ENCODE peak calls at places on chromosomes 13 and 19, in ten cellular contexts. Q is H9; S is activated CD4-positive, CD25-positive, alpha-beta regulatory T cell; X is GM23248; U is putamen; A is fibroblast of lung; F is EH; J is activated naive CD8-positive, alpha-beta T cell treated with anti-CD3 and anti-CD28 coated beads for 36 hours; I is GF-D8; R is stimulated activated CD4-positive, alpha-beta T cell treated with anti-CD3 and anti-CD28 coated beads, Interleukin-15, amount 100 ng/mL, for 24 hours. M is an unnamed sample.

GRCh38 chr13:113770441-113770840 is 11.4 kb downstream of the TMEM255B start:
- DNase-seq in Q (no peak), S (no peak), X (no peak), U (no peak), A (no peak), F (no peak), J (no peak), I (no peak), R (no peak), M (no peak)

GRCh38 chr13:85462792-85463425 is 336.3 kb downstream of the SLITRK6 start:
- DNase-seq in Q (no peak), S (no peak), X (no peak), U (no peak), A (no peak), F (no peak), J (no peak), I (no peak), R (no peak), M (no peak)

GRCh38 chr13:113835461-113836274 is 28.2 kb downstream of the GAS6 start:
- DNase-seq in Q (no peak), S (no peak), X (peak), U (no peak), A (peak), F (peak), J (no peak), I (no peak), R (no peak), M (no peak)

GRCh38 chr13:98203641-98204326 is 26.7 kb upstream of the RNF113B start:
- DNase-seq in Q (no peak), S (no peak), X (peak), U (no peak), A (no peak), F (peak), J (no peak), I (no peak), R (no peak), M (no peak)

GRCh38 chr19:50498219-50499056 is 12.6 kb downstream of the JOSD2 start:
- DNase-seq in Q (no peak), S (no peak), X (no peak), U (no peak), A (no peak), F (no peak), J (no peak), I (no peak), R (no peak), M (no peak)

GRCh38 chr19:22606212-22606553 is 27.9 kb upstream of the ZNF492 start:
- DNase-seq in Q (no peak), S (no peak), X (no peak), U (no peak), A (no peak), F (no peak), J (no peak), I (no peak), R (no peak), M (no peak)

GRCh38 chr19:18939922-18940775 is 868 bp downstream of the HOMER3 start:
- DNase-seq in Q (peak), S (no peak), X (peak), U (no peak), A (peak), F (peak), J (peak), I (peak), R (peak), M (no peak)

GRCh38 chr13:32247887-32248286 is 67.3 kb downstream of the ZAR1L start:
- DNase-seq in Q (no peak), S (no peak), X (no peak), U (no peak), A (no peak), F (no peak), J (no peak), I (no peak), R (no peak), M (no peak)

GRCh38 chr13:52010890-52011689 is at the start of gene ATP7B:
- DNase-seq in Q (peak), S (no peak), X (peak), U (no peak), A (no peak), F (peak), J (peak), I (no peak), R (peak), M (peak)

GRCh38 chr13:96473463-96474157 is 383.7 kb downstream of the HS6ST3 start:
- DNase-seq in Q (no peak), S (no peak), X (no peak), U (peak), A (no peak), F (no peak), J (no peak), I (no peak), R (no peak), M (no peak)

GRCh38 chr13:27960362-27961226 is 8.5 kb downstream of the CDX2 start:
- DNase-seq in Q (peak), S (no peak), X (peak), U (no peak), A (peak), F (peak), J (peak), I (no peak), R (peak), M (no peak)

GRCh38 chr19:8129061-8129460 is 20.3 kb downstream of the FBN3 start:
- DNase-seq in Q (no peak), S (no peak), X (no peak), U (no peak), A (no peak), F (no peak), J (no peak), I (no peak), R (no peak), M (no peak)

GRCh38 chr13:95235199-95235726 is 66.0 kb downstream of the ABCC4 start:
- DNase-seq in Q (no peak), S (no peak), X (no peak), U (no peak), A (no peak), F (no peak), J (no peak), I (no peak), R (no peak), M (no peak)

GRCh38 chr19:54893406-54893805 is 12.5 kb upstream of the NCR1 start:
- DNase-seq in Q (peak), S (no peak), X (no peak), U (no peak), A (no peak), F (no peak), J (no peak), I (no peak), R (no peak), M (no peak)

GRCh38 chr13:42320375-42320787 is 48.4 kb downstream of the AKAP11 start:
- DNase-seq in Q (no peak), S (no peak), X (no peak), U (no peak), A (no peak), F (no peak), J (no peak), I (no peak), R (no peak), M (no peak)

GRCh38 chr19:9139609-9140158 is 513 bp upstream of the ZNF317 start:
- DNase-seq in Q (no peak), S (no peak), X (peak), U (no peak), A (peak), F (no peak), J (no peak), I (no peak), R (no peak), M (no peak)

GRCh38 chr13:23510544-23510916 is 59.7 kb upstream of the TNFRSF19 start:
- DNase-seq in Q (no peak), S (no peak), X (peak), U (no peak), A (peak), F (no peak), J (no peak), I (no peak), R (no peak), M (no peak)

GRCh38 chr13:100887729-100888151 is 213.1 kb upstream of the TMTC4 start:
- DNase-seq in Q (no peak), S (no peak), X (peak), U (no peak), A (peak), F (peak), J (no peak), I (no peak), R (no peak), M (no peak)

GRCh38 chr13:93476175-93476574 is 249.6 kb downstream of the GPC6 start:
- DNase-seq in Q (no peak), S (no peak), X (peak), U (no peak), A (peak), F (peak), J (no peak), I (no peak), R (no peak), M (no peak)

GRCh38 chr13:34128661-34129060 is 310.7 kb downstream of the RFC3 start:
- DNase-seq in Q (no peak), S (no peak), X (no peak), U (no peak), A (no peak), F (peak), J (no peak), I (no peak), R (no peak), M (no peak)

GRCh38 chr13:105343134-105343806 is 1192.2 kb downstream of the EFNB2 start:
- DNase-seq in Q (no peak), S (no peak), X (no peak), U (no peak), A (peak), F (peak), J (no peak), I (no peak), R (no peak), M (no peak)

GRCh38 chr19:3336351-3336679 is 30.1 kb upstream of the NFIC start:
- DNase-seq in Q (no peak), S (no peak), X (no peak), U (no peak), A (no peak), F (no peak), J (no peak), I (no peak), R (no peak), M (no peak)

GRCh38 chr13:113548171-113548641 is 36.3 kb upstream of the TFDP1 start:
- DNase-seq in Q (peak), S (no peak), X (no peak), U (no peak), A (no peak), F (peak), J (no peak), I (no peak), R (no peak), M (no peak)

GRCh38 chr13:79379274-79379673 is 26.8 kb downstream of the RBM26 start:
- DNase-seq in Q (no peak), S (no peak), X (no peak), U (no peak), A (no peak), F (peak), J (no peak), I (no peak), R (no peak), M (no peak)

GRCh38 chr13:107713314-107713713 is 502.0 kb downstream of the LIG4 start:
- DNase-seq in Q (no peak), S (no peak), X (peak), U (no peak), A (no peak), F (no peak), J (no peak), I (no peak), R (no peak), M (no peak)

GRCh38 chr19:35975608-35976214 is 19.3 kb upstream of the SDHAF1 start:
- DNase-seq in Q (no peak), S (no peak), X (peak), U (no peak), A (peak), F (peak), J (no peak), I (no peak), R (no peak), M (no peak)

GRCh38 chr13:98606296-98606695 is 29.4 kb upstream of the STK24 start:
- DNase-seq in Q (no peak), S (no peak), X (no peak), U (no peak), A (no peak), F (peak), J (no peak), I (no peak), R (no peak), M (no peak)

M was measured in memory B cell.